ENCODE peak calls at places on chromosomes 2 and 18, in ten cellular contexts. X is GM20000; D is AG09309; F is left lobe of liver; Y is iris pigment epithelial cell; W is M059J; H is GM23248; T is HTR-8/SVneo; Z is iPS DF 19.7; L is CD4-positive, alpha-beta T cell. I is an unnamed sample.

GRCh38 chr18:77004555-77005380 is 127.8 kb downstream of the MBP start:
- DNase-seq in X (no peak), D (no peak), F (peak), Y (no peak), W (no peak), H (no peak), T (no peak), Z (no peak), L (no peak), I (no peak)

GRCh38 chr2:199261221-199261620 is 196.5 kb downstream of the SATB2 start:
- DNase-seq in X (no peak), D (peak), F (no peak), Y (peak), W (peak), H (peak), T (peak), Z (no peak), L (no peak), I (peak)

GRCh38 chr2:161400076-161400475 is 16.0 kb upstream of the TBR1 start:
- DNase-seq in X (no peak), D (no peak), F (no peak), Y (peak), W (no peak), H (peak), T (no peak), Z (no peak), L (no peak), I (no peak)

GRCh38 chr2:26846881-26847662 is 860 bp upstream of the DPYSL5 start:
- DNase-seq in X (peak), D (no peak), F (no peak), Y (no peak), W (no peak), H (no peak), T (no peak), Z (no peak), L (no peak), I (no peak)

GRCh38 chr2:27158468-27158867 is 9.7 kb downstream of the TCF23 start:
- DNase-seq in X (no peak), D (no peak), F (no peak), Y (no peak), W (no peak), H (no peak), T (no peak), Z (no peak), L (no peak), I (no peak)

GRCh38 chr2:232260075-232260474 is 118.5 kb upstream of the ALPP start:
- DNase-seq in X (no peak), D (peak), F (no peak), Y (peak), W (peak), H (peak), T (peak), Z (no peak), L (no peak), I (peak)

GRCh38 chr18:26549103-26549485 is 741 bp upstream of the KCTD1 start:
- DNase-seq in X (peak), D (no peak), F (peak), Y (peak), W (peak), H (peak), T (no peak), Z (no peak), L (no peak), I (no peak)

GRCh38 chr2:234136461-234136860 is 86.0 kb downstream of the SPP2 start:
- DNase-seq in X (no peak), D (no peak), F (no peak), Y (no peak), W (peak), H (no peak), T (no peak), Z (no peak), L (no peak), I (no peak)

GRCh38 chr2:26298638-26299393 is 47.1 kb upstream of the SELENOI start:
- DNase-seq in X (peak), D (no peak), F (peak), Y (peak), W (peak), H (peak), T (no peak), Z (no peak), L (peak), I (no peak)

GRCh38 chr2:130336877-130337734 is 5.6 kb upstream of the IMP4 start:
- DNase-seq in X (peak), D (no peak), F (peak), Y (peak), W (no peak), H (peak), T (peak), Z (no peak), L (peak), I (peak)

GRCh38 chr2:85255456-85255812 is 72.4 kb downstream of the TGOLN2 start:
- DNase-seq in X (no peak), D (no peak), F (no peak), Y (no peak), W (no peak), H (no peak), T (no peak), Z (no peak), L (no peak), I (no peak)

GRCh38 chr2:10079931-10080535 is at the start of gene CYS1:
- DNase-seq in X (peak), D (no peak), F (no peak), Y (no peak), W (no peak), H (peak), T (peak), Z (no peak), L (no peak), I (no peak)

GRCh38 chr18:22467760-22468553 is 50.2 kb upstream of the CTAGE1 start:
- DNase-seq in X (no peak), D (peak), F (no peak), Y (peak), W (peak), H (peak), T (peak), Z (no peak), L (no peak), I (peak)

GRCh38 chr2:24970483-24971299 is 1.1 kb downstream of the DNAJC27 start:
- DNase-seq in X (no peak), D (no peak), F (no peak), Y (peak), W (peak), H (peak), T (no peak), Z (no peak), L (no peak), I (peak)

GRCh38 chr18:45639424-45639823 is 24.1 kb downstream of the SLC14A2 start:
- DNase-seq in X (no peak), D (no peak), F (no peak), Y (no peak), W (no peak), H (no peak), T (no peak), Z (no peak), L (no peak), I (no peak)

GRCh38 chr2:172713365-172713875 is 22.2 kb upstream of the RAPGEF4 start:
- DNase-seq in X (no peak), D (no peak), F (no peak), Y (no peak), W (no peak), H (no peak), T (no peak), Z (no peak), L (no peak), I (no peak)

GRCh38 chr2:68441179-68441993 is 25.7 kb downstream of the FBXO48 start:
- DNase-seq in X (peak), D (peak), F (peak), Y (peak), W (peak), H (peak), T (peak), Z (no peak), L (peak), I (peak)

GRCh38 chr2:187545238-187545751 is 8.9 kb downstream of the TFPI start:
- DNase-seq in X (no peak), D (no peak), F (no peak), Y (peak), W (peak), H (peak), T (no peak), Z (no peak), L (no peak), I (no peak)

GRCh38 chr2:61045999-61046398 is 19.7 kb upstream of the SANBR start:
- DNase-seq in X (no peak), D (no peak), F (no peak), Y (peak), W (no peak), H (peak), T (no peak), Z (no peak), L (no peak), I (no peak)

GRCh38 chr2:80050246-80050645 is 254.3 kb downstream of the LRRTM1 start:
- DNase-seq in X (no peak), D (no peak), F (no peak), Y (no peak), W (no peak), H (no peak), T (no peak), Z (no peak), L (no peak), I (no peak)

GRCh38 chr2:59312967-59313943 is 1072.1 kb upstream of the FANCL start:
- DNase-seq in X (no peak), D (no peak), F (no peak), Y (no peak), W (no peak), H (no peak), T (no peak), Z (no peak), L (no peak), I (no peak)

GRCh38 chr2:68366083-68366560 is 1.0 kb downstream of the PLEK start:
- DNase-seq in X (peak), D (no peak), F (no peak), Y (no peak), W (no peak), H (no peak), T (no peak), Z (no peak), L (no peak), I (no peak)

GRCh38 chr2:130762031-130762909 is 6.9 kb downstream of the AMER3 start:
- DNase-seq in X (no peak), D (no peak), F (no peak), Y (no peak), W (no peak), H (no peak), T (no peak), Z (no peak), L (no peak), I (no peak)

GRCh38 chr18:25326231-25327042 is 25.5 kb downstream of the ZNF521 start:
- DNase-seq in X (no peak), D (peak), F (no peak), Y (no peak), W (no peak), H (peak), T (no peak), Z (no peak), L (no peak), I (no peak)

GRCh38 chr2:178777577-178777976 is 29.6 kb downstream of the TTN start:
- DNase-seq in X (no peak), D (no peak), F (no peak), Y (no peak), W (no peak), H (no peak), T (no peak), Z (no peak), L (no peak), I (no peak)

GRCh38 chr2:21710496-21710895 is 586.7 kb downstream of the TDRD15 start:
- DNase-seq in X (no peak), D (no peak), F (no peak), Y (no peak), W (peak), H (no peak), T (no peak), Z (no peak), L (no peak), I (no peak)

GRCh38 chr18:46609048-46609447 is 48.0 kb downstream of the LOXHD1 start:
- DNase-seq in X (no peak), D (no peak), F (no peak), Y (no peak), W (no peak), H (no peak), T (no peak), Z (no peak), L (no peak), I (no peak)

GRCh38 chr18:6775702-6776101 is 46.2 kb downstream of the ARHGAP28 start:
- DNase-seq in X (no peak), D (no peak), F (no peak), Y (no peak), W (no peak), H (no peak), T (no peak), Z (no peak), L (no peak), I (no peak)

GRCh38 chr18:46660955-46661749 is 4.1 kb upstream of the LOXHD1 start:
- DNase-seq in X (no peak), D (no peak), F (no peak), Y (peak), W (peak), H (peak), T (no peak), Z (no peak), L (no peak), I (no peak)

GRCh38 chr2:204576580-204576979 is 31.3 kb downstream of the PARD3B start:
- DNase-seq in X (no peak), D (no peak), F (no peak), Y (no peak), W (no peak), H (peak), T (no peak), Z (no peak), L (no peak), I (no peak)

GRCh38 chr2:58063641-58064040 is 17.0 kb downstream of the VRK2 start:
- DNase-seq in X (no peak), D (peak), F (no peak), Y (peak), W (peak), H (peak), T (no peak), Z (no peak), L (no peak), I (no peak)

GRCh38 chr2:54403512-54404238 is 52.5 kb upstream of the SPTBN1 start:
- DNase-seq in X (no peak), D (no peak), F (no peak), Y (no peak), W (no peak), H (no peak), T (no peak), Z (no peak), L (no peak), I (no peak)

GRCh38 chr2:241865957-241866858 is 3.3 kb upstream of the RTP5 start:
- DNase-seq in X (no peak), D (no peak), F (no peak), Y (peak), W (no peak), H (peak), T (no peak), Z (no peak), L (no peak), I (no peak)

GRCh38 chr2:8574196-8575010 is 107.5 kb upstream of the ID2 start:
- DNase-seq in X (peak), D (no peak), F (peak), Y (no peak), W (no peak), H (peak), T (no peak), Z (no peak), L (peak), I (no peak)

GRCh38 chr18:13134551-13135401 is 83.8 kb upstream of the LDLRAD4 start:
- DNase-seq in X (no peak), D (no peak), F (no peak), Y (no peak), W (no peak), H (no peak), T (no peak), Z (no peak), L (no peak), I (no peak)

GRCh38 chr2:26018184-26018716 is 15.6 kb upstream of the RAB10 start:
- DNase-seq in X (no peak), D (no peak), F (peak), Y (peak), W (peak), H (peak), T (peak), Z (no peak), L (no peak), I (peak)